ENCODE peak calls at places on chromosome 7, in five cellular contexts. J is ascending aorta, L is fibroblast of lung, P is tibial nerve, H is uterus. N is an unnamed sample.
A peak's percentile ranks its signal among the peaks of the same experiment; 100 is the strongest.

GRCh38 chr7:18724311-18724710 is 228.8 kb downstream of the HDAC9 start:
- DNase-seq in J (no peak), L (no peak), P (no peak), H (no peak), N (no peak)

GRCh38 chr7:101608772-101609713 is 20.1 kb downstream of the MYL10 start:
- DNase-seq in J (no peak), L (no peak), P (no peak), H (no peak), N (no peak)

GRCh38 chr7:117021366-117021765 is 68.1 kb downstream of the ST7 start:
- DNase-seq in J (no peak), L (no peak), P (no peak), H (no peak), N (no peak)

GRCh38 chr7:148304456-148304855 is 286.1 kb upstream of the C7orf33 start:
- DNase-seq in J (no peak), L (no peak), P (no peak), H (no peak), N (no peak)

GRCh38 chr7:18295781-18296417 is 199.7 kb upstream of the HDAC9 start:
- DNase-seq in J (no peak), L (peak; percentile 3), P (no peak), H (no peak), N (no peak)

GRCh38 chr7:139490130-139490529 is 6.7 kb upstream of the KLRG2 start:
- DNase-seq in J (no peak), L (no peak), P (peak; percentile 9), H (no peak), N (no peak)

GRCh38 chr7:144437370-144438191 is 34.1 kb upstream of the NOBOX start:
- DNase-seq in J (peak; percentile 65), L (peak; percentile 79), P (peak; percentile 79), H (peak; percentile 17), N (no peak)

GRCh38 chr7:126727930-126728331 is 524.8 kb downstream of the GRM8 start:
- DNase-seq in J (no peak), L (no peak), P (no peak), H (no peak), N (no peak)

GRCh38 chr7:113804475-113805130 is 114.2 kb downstream of the PPP1R3A start:
- DNase-seq in J (no peak), L (no peak), P (no peak), H (no peak), N (no peak)

GRCh38 chr7:23570592-23571200 is 26.5 kb upstream of the CCDC126 start:
- DNase-seq in J (peak; percentile 80), L (peak; percentile 82), P (peak; percentile 81), H (peak; percentile 68), N (peak; percentile 59)

GRCh38 chr7:54783952-54784351 is 24.9 kb upstream of the SEC61G start:
- DNase-seq in J (no peak), L (no peak), P (no peak), H (no peak), N (no peak)

GRCh38 chr7:3033136-3033535 is 10.5 kb downstream of the CARD11 start:
- DNase-seq in J (no peak), L (no peak), P (no peak), H (no peak), N (no peak)
- H3K27ac ChIP-seq in J (no peak overlapping the region), L (no peak overlapping the region), P (no peak overlapping the region), H (no peak overlapping the region), N (no peak overlapping the region)

GRCh38 chr7:20021834-20022233 is 195.3 kb downstream of the MACC1 start:
- DNase-seq in J (no peak), L (no peak), P (no peak), H (no peak), N (no peak)

GRCh38 chr7:20030417-20030816 is 186.8 kb downstream of the MACC1 start:
- DNase-seq in J (no peak), L (no peak), P (no peak), H (no peak), N (no peak)

GRCh38 chr7:20030915-20031362 is 186.2 kb downstream of the MACC1 start:
- DNase-seq in J (no peak), L (peak; percentile 30), P (no peak), H (no peak), N (no peak)

GRCh38 chr7:20026762-20027161 is 190.4 kb downstream of the MACC1 start:
- DNase-seq in J (no peak), L (no peak), P (no peak), H (no peak), N (no peak)
- H3K27ac ChIP-seq in J (no peak overlapping the region), L (no peak overlapping the region), P (no peak overlapping the region), H (no peak overlapping the region), N (no peak overlapping the region)

DNA sequence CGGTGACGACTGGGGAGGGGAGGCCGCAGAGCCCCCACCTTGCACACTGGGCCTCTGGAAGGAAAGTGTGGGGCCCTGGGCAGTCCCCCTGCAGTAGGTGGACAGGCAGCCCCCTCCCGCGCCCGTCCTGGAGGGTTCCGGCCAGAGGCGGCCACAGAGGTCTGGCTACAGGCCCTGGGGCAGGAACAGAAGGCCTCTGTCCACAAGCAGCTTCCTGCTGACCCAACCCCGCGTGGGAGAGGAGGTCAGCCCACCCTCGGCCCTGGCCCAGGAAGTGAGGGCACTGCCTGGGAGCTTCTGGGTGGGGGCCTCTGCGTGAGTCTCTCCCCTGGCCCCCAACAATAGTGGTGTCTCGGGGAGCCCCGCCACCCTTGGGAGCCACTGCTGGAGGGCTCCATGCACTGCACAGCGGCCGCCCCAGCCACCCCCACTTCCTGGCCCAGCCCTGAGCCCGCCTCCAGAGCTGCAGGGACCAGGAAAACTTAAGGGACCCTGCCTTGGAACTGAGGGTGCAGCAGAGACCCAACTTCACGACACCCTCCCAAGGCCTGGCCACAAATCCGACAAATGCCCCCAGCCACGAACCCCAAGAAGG is 4.7 kb downstream of the MICALL2 start:
- DNase-seq in J (no peak), L (peak; percentile 25), P (no peak), H (no peak), N (no peak)
- H3K27ac ChIP-seq in J (no peak overlapping the region), L (peak overlapping the region; percentile 58), P (peak overlapping the region; percentile 91), H (no peak overlapping the region), N (peak overlapping the region; percentile 72)

GRCh38 chr7:36475371-36475770 is 85.7 kb downstream of the ANLN start:
- DNase-seq in J (no peak), L (no peak), P (no peak), H (no peak), N (no peak)

GRCh38 chr7:36472141-36472729 is 82.6 kb downstream of the ANLN start:
- DNase-seq in J (no peak), L (no peak), P (no peak), H (no peak), N (no peak)

GRCh38 chr7:36473454-36474282 is 84.0 kb downstream of the ANLN start:
- DNase-seq in J (no peak), L (peak; percentile 15), P (no peak), H (no peak), N (peak; percentile 29)

GRCh38 chr7:36474283-36475010 is 84.8 kb downstream of the ANLN start:
- DNase-seq in J (no peak), L (no peak), P (no peak), H (no peak), N (no peak)

DNA sequence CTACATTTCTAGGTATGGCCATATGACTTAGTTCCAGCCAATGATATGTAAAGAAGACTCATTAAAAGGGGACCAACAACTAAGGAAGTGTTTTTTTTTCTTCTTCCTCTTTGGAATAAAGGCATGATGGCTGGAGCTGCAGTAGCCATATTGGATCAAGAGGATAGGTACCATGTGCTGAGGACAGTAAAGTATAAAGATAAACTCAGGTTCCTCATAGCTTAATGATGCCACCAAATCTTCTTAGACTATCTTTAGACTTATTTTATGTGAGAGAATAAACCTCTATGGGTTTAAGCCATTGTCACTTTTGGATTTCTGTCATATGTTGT is 85.3 kb downstream of the ANLN start:
- DNase-seq in J (no peak), L (no peak), P (no peak), H (no peak), N (no peak)
- H3K27ac ChIP-seq in J (no peak overlapping the region), L (no peak overlapping the region), P (no peak overlapping the region), H (no peak overlapping the region), N (no peak overlapping the region)

DNA sequence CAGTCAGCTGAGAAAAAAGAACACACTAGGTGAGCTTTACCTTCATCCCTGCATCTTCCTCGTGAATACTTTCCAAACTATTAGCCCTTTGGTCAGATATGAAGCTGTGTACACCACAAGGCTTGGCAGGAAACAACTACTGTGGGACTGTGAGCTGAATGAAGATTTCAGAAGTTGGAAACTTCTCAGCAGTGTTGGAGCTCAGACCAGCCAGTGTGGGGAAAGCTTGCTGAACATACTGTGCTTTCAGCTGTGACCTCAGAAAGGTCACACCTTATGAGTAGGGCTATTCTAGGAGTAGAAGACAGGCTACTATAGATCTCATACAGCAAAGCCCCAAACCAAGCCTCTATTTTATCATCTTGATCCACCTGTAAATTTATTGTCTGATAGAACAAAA is 123.6 kb downstream of the EXOC4 start:
- DNase-seq in J (no peak), L (no peak), P (no peak), H (no peak), N (no peak)
- H3K27ac ChIP-seq in J (no peak overlapping the region), L (no peak overlapping the region), P (no peak overlapping the region), H (no peak overlapping the region), N (no peak overlapping the region)

GRCh38 chr7:137798073-137798763 is 48.6 kb downstream of the DGKI start:
- DNase-seq in J (no peak), L (no peak), P (no peak), H (no peak), N (no peak)

GRCh38 chr7:137804819-137805218 is 42.0 kb downstream of the DGKI start:
- DNase-seq in J (no peak), L (no peak), P (no peak), H (no peak), N (no peak)

GRCh38 chr7:137801003-137801402 is 45.8 kb downstream of the DGKI start:
- DNase-seq in J (no peak), L (peak; percentile 23), P (no peak), H (no peak), N (no peak)
- H3K27ac ChIP-seq in J (no peak overlapping the region), L (no peak overlapping the region), P (no peak overlapping the region), H (no peak overlapping the region), N (no peak overlapping the region)

GRCh38 chr7:47565841-47566240 is 16.1 kb downstream of the TNS3 start:
- DNase-seq in J (no peak), L (no peak), P (no peak), H (no peak), N (no peak)

GRCh38 chr7:47570649-47571050 is 11.3 kb downstream of the TNS3 start:
- DNase-seq in J (peak; percentile 84), L (peak; percentile 70), P (no peak), H (peak; percentile 82), N (peak; percentile 60)

GRCh38 chr7:47571355-47572100 is 10.4 kb downstream of the TNS3 start:
- DNase-seq in J (peak; percentile 91), L (peak; percentile 85), P (no peak), H (peak; percentile 61), N (peak; percentile 83)

GRCh38 chr7:47568569-47568968 is 13.3 kb downstream of the TNS3 start:
- DNase-seq in J (no peak), L (no peak), P (no peak), H (no peak), N (no peak)

DNA sequence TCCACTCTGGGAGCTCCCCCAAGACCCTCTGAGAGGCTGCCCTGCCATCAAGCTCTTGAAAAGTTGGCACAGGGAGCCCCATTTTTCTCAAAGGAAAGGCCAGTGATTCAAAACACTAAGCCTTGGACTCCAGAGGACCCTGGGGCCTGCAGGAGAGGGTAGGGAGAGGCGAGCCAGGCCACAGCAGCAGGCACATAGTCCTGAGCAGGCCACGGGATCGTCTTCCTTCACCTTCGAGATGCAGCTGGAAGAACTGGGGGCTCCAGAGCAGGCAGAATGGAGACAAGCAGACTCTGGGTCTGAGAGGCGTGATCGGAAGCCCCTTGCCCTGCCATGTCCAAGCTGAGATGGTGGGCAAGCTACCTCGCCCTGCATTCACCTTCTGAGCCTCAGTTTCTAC is 13.9 kb downstream of the TNS3 start:
- DNase-seq in J (no peak), L (no peak), P (no peak), H (no peak), N (no peak)
- H3K27ac ChIP-seq in J (no peak overlapping the region), L (no peak overlapping the region), P (peak overlapping the region; percentile 89), H (peak overlapping the region; percentile 89), N (no peak overlapping the region)

N was measured in heart right ventricle.